ENCODE peak calls at places on chromosomes 16 and 17, in four cellular contexts. X is PC-3; O is endothelial cell of umbilical vein; P is CD8-positive, alpha-beta T cell. W is an unnamed sample. For H3K4me1, the result is how much of the 10 kb centered on the place peaks cover.

GRCh38 chr17:3688852-3689261 is 7.1 kb downstream of the P2RX5 start:
- DNase-seq in P (no peak), X (no peak), O (no peak), W (no peak)

GRCh38 chr17:14360851-14361250 is 60.0 kb downstream of the HS3ST3B1 start:
- DNase-seq in X (no peak), O (no peak), P (no peak), W (no peak)

GRCh38 chr17:7021993-7022778 is 664 bp upstream of the BCL6B start:
- DNase-seq in O (peak), X (peak), P (peak), W (peak)

GRCh38 chr17:81566461-81567126 is 14.4 kb upstream of the FAAP100 start:
- DNase-seq in P (no peak), X (peak), O (peak), W (peak)

GRCh38 chr16:72910875-72911274 is 137.1 kb downstream of the ZFHX3 start:
- DNase-seq in P (no peak), O (no peak), X (no peak), W (no peak)

GRCh38 chr17:63436523-63437110 is 9.5 kb downstream of the CYB561 start:
- DNase-seq in O (peak), X (no peak), P (no peak), W (no peak)

GRCh38 chr17:57489321-57489720 is 233.0 kb downstream of the MSI2 start:
- DNase-seq in O (no peak), X (no peak), P (no peak), W (no peak)

GRCh38 chr17:57604771-57605733 is 140.0 kb downstream of the CCDC182 start:
- DNase-seq in O (no peak), P (peak), X (no peak), W (peak)

GRCh38 chr16:51327001-51327400 is 175.9 kb upstream of the SALL1 start:
- DNase-seq in X (no peak), O (no peak), P (no peak), W (no peak)

GRCh38 chr16:52912565-52913173 is 140.0 kb downstream of the CHD9NB start:
- DNase-seq in P (no peak), O (peak), X (peak), W (peak)

GRCh38 chr16:86449377-86450095 is 60.8 kb upstream of the FOXF1 start:
- DNase-seq in P (no peak), O (no peak), X (no peak), W (no peak)

GRCh38 chr16:12084436-12084835 is 107.9 kb downstream of the SNX29 start:
- DNase-seq in O (no peak), X (no peak), P (no peak), W (peak)

GRCh38 chr17:68246271-68247028 is 1.4 kb upstream of the AMZ2 start:
- DNase-seq in O (no peak), P (no peak), X (no peak), W (no peak)
- H3K27ac ChIP-seq in O (no peak), P (peak), X (no peak), W (peak)

GRCh38 chr17:45846223-45846622 is 1.5 kb downstream of the SPPL2C start:
- DNase-seq in X (no peak), O (no peak), P (peak), W (no peak)
- H3K4me1 ChIP-seq in X (under half), O (under half), P (under half), W (under half)

GRCh38 chr17:50480142-50480764 is 1.6 kb downstream of the RSAD1 start:
- DNase-seq in X (no peak), P (no peak), O (no peak), W (peak)
- H3K27ac ChIP-seq in X (no peak), P (no peak), O (no peak), W (no peak)

GRCh38 chr17:31562447-31562846 is 171.0 kb downstream of the RAB11FIP4 start:
- DNase-seq in P (no peak), X (no peak), O (no peak), W (no peak)

GRCh38 chr17:31564291-31564690 is 172.8 kb downstream of the RAB11FIP4 start:
- DNase-seq in P (no peak), X (no peak), O (no peak), W (no peak)

GRCh38 chr17:31560836-31561235 is 169.4 kb downstream of the RAB11FIP4 start:
- DNase-seq in P (no peak), O (peak), X (peak), W (no peak)

GRCh38 chr17:31559647-31560501 is 168.4 kb downstream of the RAB11FIP4 start:
- DNase-seq in O (peak), P (no peak), X (no peak), W (no peak)

GRCh38 chr17:31561469-31562412 is 170.3 kb downstream of the RAB11FIP4 start:
- DNase-seq in X (peak), O (peak), P (no peak), W (no peak)
- H3K4me1 ChIP-seq in X (under half), O (under half), P (under half), W (under half)

DNA sequence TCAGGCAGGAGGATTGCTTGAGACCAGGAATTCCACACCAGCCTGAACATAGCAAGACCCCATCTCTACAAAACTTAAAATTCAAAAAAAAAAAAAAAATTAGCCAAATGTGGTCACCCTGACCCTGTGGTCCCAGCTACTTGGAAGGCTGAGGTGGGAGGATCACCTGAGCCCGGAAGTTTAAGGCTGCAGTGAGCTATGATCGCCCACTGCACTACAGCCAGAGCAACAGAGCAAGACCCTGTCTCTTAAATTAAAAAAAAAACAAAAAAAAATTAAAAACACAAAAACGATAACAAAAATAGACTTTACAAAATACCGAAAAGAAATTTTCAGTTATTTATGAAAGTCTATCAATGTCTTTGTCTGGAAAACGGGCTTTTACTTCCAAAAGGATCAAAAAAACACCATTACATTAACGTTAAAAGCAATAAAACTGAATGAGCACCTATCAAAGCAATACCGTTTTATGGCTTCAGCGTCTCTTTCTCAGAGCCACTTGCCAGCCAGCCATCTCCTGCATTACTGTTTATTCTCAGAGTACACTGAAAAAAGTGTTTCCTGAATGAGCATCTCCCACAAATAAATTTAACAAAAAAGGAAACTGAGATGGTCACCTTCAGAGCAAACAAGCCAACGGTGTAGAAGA is 6.1 kb downstream of the USP7 start:
- DNase-seq in O (no peak), P (no peak), X (no peak), W (no peak)
- H3K27ac ChIP-seq in O (peak), P (peak), X (no peak), W (no peak)